ENCODE peak calls at places on chromosomes 13 and 19, in six cellular contexts. A is mucosa of gallbladder, W is suprapubic skin, H is gastrocnemius medialis, Y is transverse colon, X is GM23248. N is an unnamed sample.

GRCh38 chr13:114057131-114058050 is 75.0 kb downstream of the RASA3 start:
- DNase-seq in X (no peak), W (no peak), Y (no peak), A (no peak), H (no peak), N (no peak)

GRCh38 chr13:99067160-99067985 is 89.5 kb upstream of the DOCK9 start:
- DNase-seq in H (no peak), W (no peak), A (no peak), Y (no peak), X (peak), N (peak)

GRCh38 chr19:40633207-40633606 is 32.0 kb downstream of the LTBP4 start:
- DNase-seq in X (peak), A (no peak), Y (no peak), W (no peak), H (no peak), N (peak)

GRCh38 chr13:20398459-20398858 is 127.2 kb downstream of the CRYL1 start:
- DNase-seq in A (no peak), W (no peak), X (no peak), H (no peak), Y (peak), N (no peak)

GRCh38 chr19:40217921-40218890 is at the start of gene TTC9B:
- DNase-seq in H (no peak), A (no peak), W (no peak), Y (no peak), X (peak), N (no peak)

GRCh38 chr19:30556230-30556711 is 184.1 kb downstream of the ZNF536 start:
- DNase-seq in H (no peak), W (no peak), A (no peak), X (no peak), Y (no peak), N (no peak)

GRCh38 chr19:4556574-4557185 is 2.8 kb downstream of the SEMA6B start:
- DNase-seq in W (no peak), H (no peak), Y (peak), X (peak), A (no peak), N (peak)

GRCh38 chr19:35585844-35586243 is at the start of gene PMIS2:
- DNase-seq in W (no peak), Y (no peak), H (no peak), X (no peak), A (no peak), N (peak)

GRCh38 chr13:65660696-65661095 is 1569.4 kb downstream of the PCDH9 start:
- DNase-seq in W (no peak), X (no peak), A (no peak), H (no peak), Y (no peak), N (no peak)

GRCh38 chr13:27976362-27977177 is 7.5 kb upstream of the CDX2 start:
- DNase-seq in W (no peak), Y (no peak), H (no peak), A (no peak), X (no peak), N (no peak)

GRCh38 chr13:30191491-30192100 is 115.8 kb downstream of the KATNAL1 start:
- DNase-seq in W (no peak), H (no peak), Y (no peak), A (no peak), X (peak), N (peak)

GRCh38 chr19:33005440-33005839 is 33.4 kb downstream of the FAAP24 start:
- DNase-seq in X (no peak), W (no peak), H (no peak), A (no peak), Y (no peak), N (no peak)

GRCh38 chr13:43301341-43301969 is 278.1 kb downstream of the DNAJC15 start:
- DNase-seq in W (no peak), A (no peak), H (no peak), Y (no peak), X (peak), N (peak)

GRCh38 chr13:20609145-20609544 is 42.2 kb downstream of the IFT88 start:
- DNase-seq in Y (no peak), X (peak), A (no peak), W (no peak), H (no peak), N (peak)

GRCh38 chr13:40665754-40666057 is 735 bp downstream of the FOXO1 start:
- DNase-seq in W (no peak), Y (no peak), H (no peak), X (peak), A (no peak), N (peak)

GRCh38 chr13:114222461-114222968 is 12.2 kb upstream of the CDC16 start:
- DNase-seq in Y (peak), H (no peak), X (no peak), W (no peak), A (no peak), N (no peak)

GRCh38 chr13:46552302-46552680 is 679 bp upstream of the LRCH1 start:
- DNase-seq in W (no peak), Y (peak), A (no peak), X (peak), H (no peak), N (no peak)

GRCh38 chr19:800360-801029 is 3.2 kb downstream of the PTBP1 start:
- DNase-seq in A (peak), Y (peak), W (no peak), X (peak), H (no peak), N (no peak)

GRCh38 chr13:32309812-32310706 is 5.1 kb downstream of the ZAR1L start:
- DNase-seq in H (no peak), X (peak), A (peak), Y (peak), W (no peak), N (peak)

GRCh38 chr19:1049841-1050240 is 9.9 kb downstream of the ABCA7 start:
- DNase-seq in Y (no peak), H (no peak), A (no peak), W (no peak), X (no peak), N (no peak)

N was measured in ELR.